ENCODE peak calls at places on chromosomes 16 and 17, in five cellular contexts. Y, O, D, J and P are unnamed samples. For H3K4me1, the result is how much of the 10 kb centered on the place peaks cover.

GRCh38 chr17:37476431-37477130 is 13.1 kb upstream of the DUSP14 start:
- DNase-seq in Y (no peak), O (peak), D (no peak), J (no peak), P (peak)

GRCh38 chr17:30454635-30455034 is 22.6 kb upstream of the GOSR1 start:
- DNase-seq in Y (no peak), O (no peak), D (no peak), J (no peak), P (no peak)

GRCh38 chr17:40751065-40751464 is 4.1 kb downstream of the KRT25 start:
- DNase-seq in Y (no peak), O (no peak), D (no peak), J (no peak), P (no peak)

GRCh38 chr17:66359351-66359750 is 56.9 kb downstream of the PRKCA start:
- DNase-seq in Y (no peak), O (no peak), D (no peak), J (no peak), P (no peak)

GRCh38 chr17:76899414-76899813 is 31.2 kb downstream of the MGAT5B start:
- DNase-seq in Y (no peak), O (no peak), D (no peak), J (no peak), P (no peak)

GRCh38 chr16:89355036-89355435 is 135.3 kb downstream of the ANKRD11 start:
- DNase-seq in Y (no peak), O (no peak), D (no peak), J (no peak), P (no peak)

GRCh38 chr17:75242461-75243042 is 18.9 kb downstream of the GGA3 start:
- DNase-seq in Y (no peak), O (no peak), D (no peak), J (no peak), P (no peak)

GRCh38 chr17:78736526-78737079 is 45.5 kb downstream of the CYTH1 start:
- DNase-seq in Y (peak), O (no peak), D (no peak), J (no peak), P (peak)

GRCh38 chr17:2057714-2058520 is 3.0 kb downstream of the HIC1 start:
- DNase-seq in Y (peak), O (peak), D (no peak), J (peak), P (peak)

GRCh38 chr16:72372082-72372615 is 200.2 kb upstream of the PMFBP1 start:
- DNase-seq in Y (no peak), O (no peak), D (no peak), J (no peak), P (no peak)

GRCh38 chr16:10558746-10559641 is 21.4 kb downstream of the EMP2 start:
- DNase-seq in Y (no peak), O (no peak), D (no peak), J (no peak), P (no peak)

GRCh38 chr17:15279011-15279477 is 13.9 kb upstream of the PMP22 start:
- DNase-seq in Y (no peak), O (peak), D (no peak), J (no peak), P (peak)

GRCh38 chr17:13996758-13997157 is 72.5 kb upstream of the COX10 start:
- DNase-seq in Y (no peak), O (no peak), D (no peak), J (no peak), P (no peak)

GRCh38 chr17:4515501-4515900 is 16.8 kb downstream of the SPNS2 start:
- DNase-seq in Y (no peak), O (no peak), D (no peak), J (no peak), P (no peak)

GRCh38 chr17:50028207-50029120 is 27.4 kb upstream of the ITGA3 start:
- DNase-seq in Y (peak), O (peak), D (no peak), J (no peak), P (peak)

GRCh38 chr17:46929413-46929812 is 6.5 kb downstream of the GOSR2 start:
- DNase-seq in Y (no peak), O (peak), D (no peak), J (no peak), P (peak)

GRCh38 chr16:50196736-50197135 is 43.6 kb downstream of the TENT4B start:
- DNase-seq in Y (no peak), O (peak), D (no peak), J (no peak), P (no peak)

GRCh38 chr16:85400305-85401205 is 212.6 kb upstream of the GSE1 start:
- DNase-seq in Y (no peak), O (no peak), D (no peak), J (no peak), P (no peak)

GRCh38 chr16:22300427-22301071 is 3.3 kb downstream of the POLR3E start:
- DNase-seq in Y (peak), O (peak), D (no peak), J (peak), P (peak)

GRCh38 chr16:53212899-53213235 is 158.1 kb downstream of the CHD9 start:
- DNase-seq in Y (no peak), O (no peak), D (no peak), J (no peak), P (no peak)
- H3K4ac ChIP-seq in Y (no peak), O (no peak), D (no peak), J (no peak), P (no peak)

GRCh38 chr16:57628008-57628781 is at the start of gene ADGRG1:
- DNase-seq in Y (peak), O (peak), D (peak), J (peak), P (peak)
- H3K4me1 ChIP-seq in Y (under half), O (under half), D (under half), J (under half), P (under half)

DNA sequence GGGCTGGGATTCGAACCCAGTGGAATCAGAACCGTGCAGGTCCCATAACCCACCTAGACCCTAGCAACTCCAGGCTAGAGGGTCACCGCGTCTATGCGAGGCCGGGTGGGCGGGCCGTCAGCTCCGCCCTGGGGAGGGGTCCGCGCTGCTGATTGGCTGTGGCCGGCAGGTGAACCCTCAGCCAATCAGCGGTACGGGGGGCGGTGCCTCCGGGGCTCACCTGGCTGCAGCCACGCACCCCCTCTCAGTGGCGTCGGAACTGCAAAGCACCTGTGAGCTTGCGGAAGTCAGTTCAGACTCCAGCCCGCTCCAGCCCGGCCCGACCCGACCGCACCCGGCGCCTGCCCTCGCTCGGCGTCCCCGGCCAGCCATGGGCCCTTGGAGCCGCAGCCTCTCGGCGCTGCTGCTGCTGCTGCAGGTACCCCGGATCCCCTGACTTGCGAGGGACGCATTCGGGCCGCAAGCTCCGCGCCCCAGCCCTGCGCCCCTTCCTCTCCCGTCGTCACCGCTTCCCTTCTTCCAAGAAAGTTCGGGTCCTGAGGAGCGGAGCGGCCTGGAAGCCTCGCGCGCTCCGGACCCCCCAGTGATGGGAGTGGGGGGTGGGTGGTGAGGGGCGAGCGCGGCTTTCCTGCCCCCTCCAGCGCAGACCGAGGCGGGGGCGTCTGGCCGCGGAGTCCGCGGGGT is at the start of gene CDH1:
- DNase-seq in Y (peak), O (no peak), D (no peak), J (peak), P (peak)
- H3K4ac ChIP-seq in Y (no peak), O (no peak), D (no peak), J (peak), P (no peak)

DNA sequence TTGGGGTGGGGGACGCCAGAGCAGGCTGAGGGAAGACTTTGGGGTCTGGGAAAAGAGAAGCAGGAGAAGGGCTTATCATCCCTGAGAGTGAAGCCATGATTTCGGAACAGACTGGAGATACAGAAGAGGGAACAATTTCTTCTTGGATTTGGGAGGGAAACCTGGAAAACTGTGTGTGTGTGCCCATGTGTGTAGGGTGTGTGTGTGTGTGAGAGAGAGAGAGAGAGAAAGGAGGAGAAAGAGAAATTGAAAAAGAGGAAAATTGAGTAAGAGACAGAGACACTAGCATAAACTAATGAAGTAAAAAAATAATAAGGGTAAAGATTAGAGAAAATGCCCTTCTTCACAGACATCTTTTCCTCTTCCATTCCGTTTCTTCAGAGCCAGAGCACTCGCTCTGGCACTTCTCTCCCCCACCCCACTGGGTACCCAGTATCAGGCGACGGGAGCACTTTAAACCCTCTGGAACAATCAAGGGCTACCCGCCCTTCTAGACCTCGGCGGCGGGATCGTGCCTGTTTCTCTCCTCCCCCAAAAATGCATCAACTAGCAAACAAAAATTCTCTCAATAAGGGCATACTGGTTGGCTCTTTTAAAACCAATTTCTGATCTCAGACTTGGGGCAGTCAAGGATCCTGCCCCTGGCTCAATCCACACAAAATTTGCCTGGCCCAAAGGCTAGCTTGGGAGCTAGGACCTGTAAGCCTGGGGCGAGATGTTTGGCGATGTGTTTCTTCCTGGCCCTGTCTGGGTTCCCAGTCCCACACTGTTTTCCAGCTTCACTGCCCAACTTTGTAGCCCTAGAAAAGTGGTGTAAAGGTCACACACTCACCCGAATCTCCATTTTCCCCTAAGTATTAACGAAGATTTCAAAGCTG is 14.1 kb upstream of the HOXB2 start:
- DNase-seq in Y (no peak), O (no peak), D (no peak), J (no peak), P (no peak)
- H3K4me1 ChIP-seq in Y (under half), O (half or more), D (under half), J (under half), P (under half)

DNA sequence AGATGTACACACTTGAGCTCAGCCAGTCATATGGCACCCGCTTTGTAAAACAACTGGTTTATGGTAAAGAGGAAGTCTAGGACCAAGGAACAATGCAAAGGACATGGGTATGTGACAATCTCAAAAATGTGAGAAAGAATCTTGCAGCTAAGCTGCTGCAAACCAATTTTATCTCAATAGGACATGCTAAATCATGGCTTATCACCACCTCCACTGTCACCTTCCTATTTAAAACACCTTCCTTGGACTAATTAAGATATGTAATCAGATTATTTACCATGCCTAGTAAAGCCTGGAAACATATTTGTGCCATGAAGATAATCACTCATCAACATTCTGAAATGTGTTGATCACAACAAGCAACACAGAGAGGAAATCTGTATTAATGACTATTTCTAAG is 622.7 kb downstream of the CDH11 start:
- DNase-seq in Y (no peak), O (no peak), D (no peak), J (no peak), P (peak)
- H3K4ac ChIP-seq in Y (no peak), O (no peak), D (no peak), J (no peak), P (no peak)

GRCh38 chr17:7384489-7385081 is 3.7 kb downstream of the TNK1 start:
- DNase-seq in Y (no peak), O (no peak), D (no peak), J (no peak), P (peak)

GRCh38 chr17:7383742-7384488 is 3.0 kb downstream of the TNK1 start:
- DNase-seq in Y (peak), O (peak), D (no peak), J (peak), P (peak)

GRCh38 chr17:7382901-7383300 is 2.0 kb downstream of the TNK1 start:
- DNase-seq in Y (no peak), O (no peak), D (no peak), J (no peak), P (no peak)

GRCh38 chr17:7380855-7381683 is at the start of gene TNK1:
- DNase-seq in Y (peak), O (no peak), D (no peak), J (peak), P (peak)

DNA sequence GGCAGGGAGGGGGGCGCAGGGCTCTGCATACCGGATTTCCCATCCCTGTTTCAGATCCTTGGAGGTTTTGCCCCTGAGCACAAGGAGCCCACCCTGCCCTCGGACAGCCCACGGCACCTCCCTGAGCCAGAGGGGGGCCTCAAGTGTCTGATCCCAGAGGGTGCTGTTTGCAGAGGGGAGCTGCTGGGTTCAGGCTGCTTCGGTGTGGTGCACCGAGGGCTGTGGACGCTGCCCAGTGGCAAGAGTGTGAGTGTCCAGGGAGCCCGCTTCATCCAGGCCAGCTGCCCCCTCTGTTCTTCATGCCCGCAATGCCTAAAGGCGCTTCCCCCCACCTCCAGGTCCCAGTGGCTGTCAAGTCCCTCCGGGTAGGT is 2.5 kb downstream of the TNK1 start:
- DNase-seq in Y (no peak), O (no peak), D (no peak), J (no peak), P (no peak)
- H3K4me1 ChIP-seq in Y (under half), O (under half), D (under half), J (under half), P (under half)

DNA sequence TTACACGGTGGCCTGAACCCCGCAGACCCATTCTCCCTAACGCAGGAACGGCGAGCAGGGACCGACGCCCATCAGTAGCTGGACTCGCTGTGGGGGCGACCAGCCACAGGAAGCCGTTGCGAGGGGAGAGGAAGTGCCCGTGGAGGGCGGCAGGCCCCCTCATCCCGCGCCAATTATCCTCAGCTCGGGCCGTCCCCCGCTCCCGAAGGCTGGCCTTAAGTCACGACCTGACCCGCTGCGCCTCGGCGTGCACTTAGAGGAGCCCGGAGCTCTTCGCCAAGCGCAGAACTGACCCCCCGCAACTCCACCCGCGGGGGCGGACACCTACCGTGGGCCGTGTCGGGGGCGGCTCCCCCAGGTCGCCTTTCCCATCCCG is 401 bp downstream of the ARL16 start:
- DNase-seq in Y (no peak), O (peak), D (no peak), J (no peak), P (no peak)
- H3K4ac ChIP-seq in Y (no peak), O (peak), D (no peak), J (no peak), P (peak)

DNA sequence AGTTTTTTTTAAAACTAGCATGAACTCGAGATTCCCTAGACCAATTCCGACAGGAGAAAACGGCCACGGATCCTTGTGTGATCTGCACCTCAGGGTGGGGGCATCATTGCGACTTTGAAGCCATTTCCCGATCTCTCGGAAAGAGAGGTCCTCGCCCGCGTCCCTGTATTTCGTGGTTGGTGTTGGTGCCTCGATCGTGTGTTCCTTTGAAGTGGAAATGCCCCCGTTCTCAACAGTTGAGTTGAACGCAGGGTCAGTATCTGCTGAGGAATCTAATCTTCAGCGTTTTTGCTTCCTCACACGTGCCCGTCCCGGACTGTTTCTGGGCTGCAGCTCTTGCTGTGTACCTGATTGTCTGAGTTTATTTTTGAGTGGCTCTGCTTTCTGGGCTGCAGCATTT is 1.1 kb downstream of the CRAMP1 start:
- DNase-seq in Y (no peak), O (no peak), D (no peak), J (no peak), P (peak)
- H3K4me1 ChIP-seq in Y (under half), O (under half), D (under half), J (under half), P (under half)

GRCh38 chr17:55769625-55770000 is 18.8 kb downstream of the PCTP start:
- DNase-seq in Y (no peak), O (peak), D (no peak), J (no peak), P (no peak)
- H3K4ac ChIP-seq in Y (no peak), O (no peak), D (no peak), J (no peak), P (no peak)